ENCODE peak calls at places on chromosomes 3 and 15, in eight cellular contexts. X, W, P, K, R, E, V and S are unnamed samples.

GRCh38 chr15:62945063-62945462 is 97.5 kb upstream of the TPM1 start:
- DNase-seq in X (no peak), W (no peak), P (no peak), K (no peak), R (no peak), E (no peak), V (no peak), S (no peak)

GRCh38 chr3:18232317-18232716 is 192.8 kb downstream of the SATB1 start:
- DNase-seq in X (no peak), W (no peak), P (no peak), K (no peak), R (no peak), E (no peak), V (no peak), S (peak)

GRCh38 chr3:13162550-13163320 is 89.5 kb upstream of the IQSEC1 start:
- DNase-seq in X (no peak), W (no peak), P (no peak), K (no peak), R (no peak), E (no peak), V (no peak), S (no peak)

GRCh38 chr15:67957435-67958139 is 96.5 kb upstream of the PIAS1 start:
- DNase-seq in X (no peak), W (no peak), P (no peak), K (no peak), R (no peak), E (no peak), V (no peak), S (peak)

GRCh38 chr15:40471105-40471777 is 457 bp downstream of the CHST14 start:
- DNase-seq in X (peak), W (no peak), P (no peak), K (peak), R (no peak), E (peak), V (peak), S (no peak)

GRCh38 chr3:32175607-32176197 is 62.8 kb upstream of the CMTM8 start:
- DNase-seq in X (no peak), W (peak), P (no peak), K (no peak), R (no peak), E (peak), V (peak), S (peak)

GRCh38 chr15:77609558-77609957 is 23.2 kb downstream of the LINGO1 start:
- DNase-seq in X (no peak), W (no peak), P (no peak), K (no peak), R (no peak), E (no peak), V (no peak), S (no peak)

GRCh38 chr3:3739345-3740060 is 59.7 kb upstream of the LRRN1 start:
- DNase-seq in X (no peak), W (no peak), P (no peak), K (no peak), R (no peak), E (no peak), V (no peak), S (no peak)

GRCh38 chr3:152037953-152038352 is 164.5 kb downstream of the SUCNR1 start:
- DNase-seq in X (no peak), W (no peak), P (no peak), K (no peak), R (no peak), E (no peak), V (no peak), S (no peak)

GRCh38 chr3:106850429-106850828 is 526.8 kb upstream of the CCDC54 start:
- DNase-seq in X (no peak), W (no peak), P (no peak), K (no peak), R (no peak), E (peak), V (peak), S (no peak)

GRCh38 chr15:98671060-98672008 is 23.0 kb downstream of the IGF1R start:
- DNase-seq in X (no peak), W (no peak), P (no peak), K (no peak), R (no peak), E (peak), V (peak), S (no peak)

GRCh38 chr15:79811406-79812405 is 85.1 kb downstream of the MTHFS start:
- DNase-seq in X (peak), W (no peak), P (no peak), K (peak), R (no peak), E (peak), V (peak), S (peak)

DNA sequence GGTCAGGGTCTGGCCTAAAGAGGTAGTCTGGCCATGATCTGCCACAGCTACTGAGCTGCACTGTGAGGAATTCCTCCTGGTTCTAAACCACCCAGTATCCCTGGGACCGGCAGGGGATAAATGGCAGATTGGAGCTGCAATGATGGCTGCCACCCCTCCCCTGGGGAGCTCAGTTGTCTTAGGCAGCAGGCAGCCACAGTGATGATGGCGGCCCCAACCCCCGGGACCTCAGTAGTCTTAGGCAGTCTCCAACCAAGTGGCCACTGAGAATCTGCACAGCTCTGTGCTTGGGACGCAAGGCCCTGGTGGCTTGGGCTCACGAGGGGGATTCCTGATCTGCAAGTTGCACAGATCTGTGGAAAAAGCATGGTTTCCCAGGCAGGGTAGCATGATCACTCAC is 68.1 kb downstream of the STRIT1 start:
- DNase-seq in X (no peak), W (no peak), P (no peak), K (no peak), R (no peak), E (no peak), V (no peak), S (no peak)
- TF ChIP-seq CTCF in X (no peak), W (no peak), P (no peak), K (no peak), R (no peak), E (no peak), V (no peak), S (no peak)

DNA sequence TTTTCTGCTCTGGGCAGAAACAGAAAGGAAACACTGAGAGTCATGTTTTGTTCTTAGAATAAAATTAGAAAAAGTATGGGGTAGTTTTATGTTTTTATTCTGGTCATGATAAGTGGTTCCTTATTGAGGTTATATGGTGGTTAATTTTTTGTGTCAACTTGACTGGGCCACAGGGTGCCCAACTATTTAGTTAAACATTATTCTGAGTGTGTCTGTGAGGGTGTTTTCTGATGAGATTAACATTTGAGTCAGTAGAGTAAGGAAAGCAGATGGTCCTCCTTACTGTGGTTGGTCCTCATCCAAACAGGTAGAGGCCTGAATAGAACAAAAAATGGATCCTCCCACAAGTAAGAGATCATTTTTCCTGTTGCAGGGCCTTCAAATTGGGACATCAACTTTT is 98.9 kb downstream of the C3orf38 start:
- DNase-seq in X (no peak), W (no peak), P (no peak), K (no peak), R (no peak), E (no peak), V (no peak), S (no peak)
- TF ChIP-seq CTCF in X (no peak), W (no peak), P (no peak), K (no peak), R (no peak), E (no peak), V (no peak), S (no peak)

DNA sequence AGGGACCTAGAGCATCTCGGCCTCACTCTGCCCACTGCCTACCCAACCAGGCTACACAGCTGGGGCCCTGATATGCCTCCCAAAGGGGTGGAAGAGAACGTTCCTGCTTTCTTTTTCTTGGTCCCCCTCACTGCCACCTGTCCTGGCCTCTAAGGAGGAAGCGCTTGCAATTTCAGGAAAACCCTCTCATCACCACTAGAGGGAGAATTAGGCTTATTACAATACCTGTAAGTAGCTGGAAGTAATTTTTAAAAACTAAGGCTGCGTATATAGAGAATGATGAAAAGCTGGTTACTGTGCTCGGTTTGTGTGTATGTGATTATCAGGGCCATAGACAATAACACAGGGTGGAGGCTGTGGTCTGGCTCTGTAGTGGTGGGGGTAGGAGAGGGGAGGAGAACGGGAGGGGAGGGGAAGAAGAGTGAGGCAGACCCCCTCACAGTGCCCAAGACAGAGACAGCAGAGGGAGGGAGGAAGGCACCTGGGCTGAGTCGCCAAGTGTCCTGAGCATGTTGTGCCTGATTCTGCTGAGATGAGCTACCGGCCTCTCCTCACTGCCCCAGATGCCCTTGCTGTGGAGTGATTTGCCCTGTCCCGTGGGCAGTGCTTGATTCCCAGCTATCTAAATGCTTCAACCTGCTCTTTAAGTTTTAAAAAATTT is 3.3 kb downstream of the GABRG3 start:
- DNase-seq in X (no peak), W (peak), P (no peak), K (no peak), R (no peak), E (peak), V (peak), S (no peak)
- TF ChIP-seq CTCF in X (peak), W (peak), P (peak), K (no peak), R (no peak), E (no peak), V (peak), S (peak)

GRCh38 chr3:141608438-141608837 is 121.6 kb downstream of the RASA2 start:
- DNase-seq in X (no peak), W (no peak), P (no peak), K (no peak), R (no peak), E (peak), V (no peak), S (no peak)
- TF ChIP-seq CTCF in X (no peak), W (no peak), P (no peak), K (no peak), R (no peak), E (no peak), V (no peak), S (no peak)

GRCh38 chr15:31396881-31397560 is 70.4 kb downstream of the KLF13 start:
- DNase-seq in X (peak), W (no peak), P (no peak), K (peak), R (peak), E (peak), V (no peak), S (peak)
- TF ChIP-seq CTCF in X (no peak), W (no peak), P (no peak), K (no peak), R (no peak), E (no peak), V (no peak), S (peak)

GRCh38 chr3:159091936-159092335 is 290.1 kb downstream of the MFSD1 start:
- DNase-seq in X (no peak), W (no peak), P (no peak), K (no peak), R (no peak), E (no peak), V (no peak), S (no peak)
- TF ChIP-seq CTCF in X (no peak), W (no peak), P (no peak), K (no peak), R (no peak), E (peak), V (no peak), S (peak)

GRCh38 chr3:144683065-144683464 is 711.4 kb downstream of the DIPK2A start:
- DNase-seq in X (no peak), W (no peak), P (no peak), K (no peak), R (no peak), E (no peak), V (no peak), S (no peak)

GRCh38 chr3:144692488-144692887 is 720.9 kb downstream of the DIPK2A start:
- DNase-seq in X (no peak), W (no peak), P (no peak), K (no peak), R (no peak), E (no peak), V (no peak), S (no peak)

DNA sequence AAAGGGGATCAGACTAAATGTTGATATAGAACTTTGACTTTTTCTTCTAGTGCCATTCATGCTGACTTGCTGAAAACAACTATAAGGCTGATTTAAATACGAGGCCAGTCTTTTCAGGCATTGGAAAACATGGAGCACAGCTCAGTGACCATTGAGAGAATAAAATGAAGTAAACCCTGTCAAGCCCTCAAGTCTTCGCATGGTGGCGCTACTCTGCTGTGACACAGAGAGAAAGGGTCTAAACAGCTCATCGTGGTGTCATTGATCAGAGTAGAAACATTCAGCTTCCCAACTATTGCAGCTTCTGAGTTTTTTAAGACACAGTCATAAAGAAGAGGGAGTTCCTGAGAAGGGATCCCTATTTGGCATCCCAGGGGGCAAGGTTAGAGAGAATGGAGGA is 716.2 kb downstream of the DIPK2A start:
- DNase-seq in X (no peak), W (peak), P (no peak), K (no peak), R (no peak), E (peak), V (no peak), S (no peak)
- TF ChIP-seq CTCF in X (no peak), W (peak), P (no peak), K (no peak), R (no peak), E (no peak), V (peak), S (peak)

GRCh38 chr3:10599444-10599843 is 94.1 kb upstream of the ATP2B2 start:
- DNase-seq in X (no peak), W (no peak), P (no peak), K (no peak), R (no peak), E (no peak), V (no peak), S (no peak)
- TF ChIP-seq CTCF in X (no peak), W (no peak), P (no peak), K (no peak), R (no peak), E (no peak), V (no peak), S (no peak)

GRCh38 chr3:74353039-74353438 is 261.4 kb downstream of the CNTN3 start:
- DNase-seq in X (no peak), W (no peak), P (no peak), K (no peak), R (no peak), E (no peak), V (no peak), S (no peak)

GRCh38 chr3:74348421-74348820 is 266.0 kb downstream of the CNTN3 start:
- DNase-seq in X (no peak), W (no peak), P (no peak), K (no peak), R (no peak), E (no peak), V (no peak), S (no peak)

GRCh38 chr3:74352166-74352565 is 262.3 kb downstream of the CNTN3 start:
- DNase-seq in X (no peak), W (no peak), P (no peak), K (no peak), R (no peak), E (no peak), V (no peak), S (no peak)

GRCh38 chr3:74349035-74349434 is 265.4 kb downstream of the CNTN3 start:
- DNase-seq in X (no peak), W (no peak), P (no peak), K (no peak), R (no peak), E (no peak), V (no peak), S (no peak)

GRCh38 chr3:74351213-74351612 is 263.2 kb downstream of the CNTN3 start:
- DNase-seq in X (no peak), W (no peak), P (no peak), K (no peak), R (no peak), E (no peak), V (no peak), S (no peak)
- TF ChIP-seq CTCF in X (no peak), W (no peak), P (no peak), K (no peak), R (no peak), E (no peak), V (no peak), S (no peak)